ENCODE peak calls at places on chromosomes 13 and 19, in four cellular contexts. One of them, this sample, is unnamed.

GRCh38 chr13:36986462-36987240 is 12.5 kb downstream of the ALG5 start:
- DNase-seq in neural crest cell: no peak
- DNase-seq in ovary: no peak
- DNase-seq in NCI-H524 treated with DMSO at 0.1 percent for 48 hours: no peak
- DNase-seq in this sample: no peak

GRCh38 chr13:98033277-98034247 is 80.1 kb downstream of the IPO5 start:
- DNase-seq in neural crest cell: peak
- DNase-seq in ovary: no peak
- DNase-seq in NCI-H524 treated with DMSO at 0.1 percent for 48 hours: no peak
- DNase-seq in this sample: no peak

GRCh38 chr13:113959198-113959597 is 14.7 kb downstream of the C13orf46 start:
- DNase-seq in neural crest cell: no peak
- DNase-seq in ovary: no peak
- DNase-seq in NCI-H524 treated with DMSO at 0.1 percent for 48 hours: no peak
- DNase-seq in this sample: peak

GRCh38 chr13:24540236-24541126 is 27.9 kb upstream of the PARP4 start:
- DNase-seq in neural crest cell: peak
- DNase-seq in ovary: no peak
- DNase-seq in NCI-H524 treated with DMSO at 0.1 percent for 48 hours: no peak
- DNase-seq in this sample: no peak

GRCh38 chr19:39563408-39563807 is 23.4 kb upstream of the EID2 start:
- DNase-seq in neural crest cell: no peak
- DNase-seq in ovary: no peak
- DNase-seq in NCI-H524 treated with DMSO at 0.1 percent for 48 hours: no peak
- DNase-seq in this sample: no peak

GRCh38 chr19:5026706-5027273 is 57.9 kb downstream of the KDM4B start:
- DNase-seq in neural crest cell: no peak
- DNase-seq in ovary: no peak
- DNase-seq in NCI-H524 treated with DMSO at 0.1 percent for 48 hours: no peak
- DNase-seq in this sample: no peak

GRCh38 chr19:31450696-31451095 is 101.5 kb upstream of the TSHZ3 start:
- DNase-seq in neural crest cell: no peak
- DNase-seq in ovary: no peak
- DNase-seq in NCI-H524 treated with DMSO at 0.1 percent for 48 hours: no peak
- DNase-seq in this sample: no peak

GRCh38 chr13:23386533-23386932 is 47.0 kb downstream of the SACS start:
- DNase-seq in neural crest cell: no peak
- DNase-seq in ovary: no peak
- DNase-seq in NCI-H524 treated with DMSO at 0.1 percent for 48 hours: no peak
- DNase-seq in this sample: no peak

GRCh38 chr19:5948697-5949564 is 29.0 kb downstream of the RANBP3 start:
- DNase-seq in neural crest cell: no peak
- DNase-seq in ovary: no peak
- DNase-seq in NCI-H524 treated with DMSO at 0.1 percent for 48 hours: no peak
- DNase-seq in this sample: no peak

GRCh38 chr13:21078501-21078900 is 17.1 kb upstream of the LATS2 start:
- DNase-seq in neural crest cell: no peak
- DNase-seq in ovary: no peak
- DNase-seq in NCI-H524 treated with DMSO at 0.1 percent for 48 hours: no peak
- DNase-seq in this sample: no peak

This sample was measured in heart left ventricle.